ENCODE peak calls at places on chromosomes 3 and 15, in four cellular contexts. N is fibroblast of pulmonary artery, V is esophagus squamous epithelium, M is NB4. J is an unnamed sample.

GRCh38 chr3:29412117-29412516 is 131.2 kb downstream of the RBMS3 start:
- DNase-seq in M (no peak), V (no peak), N (no peak), J (no peak)

GRCh38 chr15:33292718-33293307 is 18.0 kb upstream of the RYR3 start:
- DNase-seq in V (no peak), N (peak), M (peak), J (no peak)

GRCh38 chr3:197458179-197458707 is 97.5 kb downstream of the BDH1 start:
- DNase-seq in M (peak), V (no peak), N (peak), J (no peak)

GRCh38 chr3:127368186-127369032 is 80.6 kb upstream of the PRR20G start:
- DNase-seq in M (no peak), V (no peak), N (no peak), J (no peak)

GRCh38 chr3:13282528-13282985 is 137.6 kb downstream of the NUP210 start:
- DNase-seq in N (no peak), V (no peak), M (peak), J (no peak)

GRCh38 chr3:66816110-66816761 is 181.9 kb upstream of the KBTBD8 start:
- DNase-seq in V (no peak), N (peak), M (peak), J (no peak)

GRCh38 chr3:46549989-46550388 is 16.1 kb downstream of the LRRC2 start:
- DNase-seq in N (no peak), M (no peak), V (no peak), J (no peak)

GRCh38 chr3:47342156-47342555 is 38.7 kb upstream of the PTPN23 start:
- DNase-seq in V (no peak), M (no peak), N (no peak), J (no peak)

GRCh38 chr3:155747867-155748266 is 3.0 kb upstream of the PLCH1 start:
- DNase-seq in V (no peak), M (no peak), N (no peak), J (no peak)

GRCh38 chr3:171982829-171983228 is 56.5 kb upstream of the FNDC3B start:
- DNase-seq in M (no peak), N (peak), V (no peak), J (no peak)

GRCh38 chr3:4584537-4585249 is 91.5 kb downstream of the ITPR1 start:
- DNase-seq in N (peak), M (peak), V (no peak), J (no peak)

GRCh38 chr3:172709776-172710708 is 825 bp downstream of the NCEH1 start:
- DNase-seq in V (no peak), M (peak), N (peak), J (peak)

GRCh38 chr3:194556086-194557056 is 69.6 kb upstream of the ATP13A3 start:
- DNase-seq in M (no peak), V (no peak), N (peak), J (no peak)

GRCh38 chr3:194552327-194552949 is 65.6 kb upstream of the ATP13A3 start:
- DNase-seq in N (no peak), M (no peak), V (no peak), J (no peak)

GRCh38 chr3:194554488-194555098 is 67.8 kb upstream of the ATP13A3 start:
- DNase-seq in N (no peak), V (no peak), M (no peak), J (no peak)

GRCh38 chr3:194559530-194559929 is 72.7 kb upstream of the ATP13A3 start:
- DNase-seq in N (no peak), M (no peak), V (no peak), J (no peak)

GRCh38 chr3:194555175-194556062 is 68.6 kb upstream of the ATP13A3 start:
- DNase-seq in V (no peak), M (no peak), N (no peak), J (no peak)
- TF ChIP-seq CTCF in V (no peak), M (no peak), N (no peak), J (no peak)

GRCh38 chr15:79006071-79006470 is 61.2 kb upstream of the CTSH start:
- DNase-seq in V (no peak), M (no peak), N (no peak), J (no peak)

GRCh38 chr15:79004336-79004735 is 59.5 kb upstream of the CTSH start:
- DNase-seq in M (peak), N (peak), V (no peak), J (no peak)

GRCh38 chr15:79003301-79003700 is 58.5 kb upstream of the CTSH start:
- DNase-seq in M (no peak), V (no peak), N (no peak), J (no peak)

GRCh38 chr15:79003896-79004295 is 59.0 kb upstream of the CTSH start:
- DNase-seq in N (no peak), M (no peak), V (no peak), J (no peak)

DNA sequence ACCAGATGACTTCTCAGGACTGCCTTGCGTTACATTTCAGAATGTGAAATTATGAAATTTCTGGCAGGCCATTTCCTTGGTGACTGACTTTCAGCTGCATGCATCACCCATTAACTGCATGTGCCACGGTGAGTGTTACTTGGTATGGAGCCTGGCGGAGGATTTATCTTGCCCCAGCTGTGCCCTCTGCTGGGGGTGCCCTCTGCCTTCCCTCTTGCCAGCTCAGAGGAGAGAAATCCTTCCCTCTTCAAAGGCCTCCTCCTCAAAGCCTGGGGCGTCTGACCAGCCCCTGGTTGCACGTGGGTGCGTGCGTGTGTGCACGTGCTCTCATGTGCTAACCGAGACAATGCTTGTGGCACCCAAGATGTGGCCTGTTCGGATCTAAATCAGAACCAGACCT is 57.8 kb upstream of the CTSH start:
- DNase-seq in V (no peak), N (no peak), M (peak), J (no peak)
- TF ChIP-seq CTCF in V (no peak), N (no peak), M (peak), J (no peak)

GRCh38 chr3:174125267-174125844 is 727.8 kb downstream of the NLGN1 start:
- DNase-seq in M (peak), N (peak), V (no peak), J (no peak)
- TF ChIP-seq CTCF in M (peak), N (peak), V (no peak), J (no peak)

GRCh38 chr15:64713592-64713991 is 61.8 kb downstream of the RBPMS2 start:
- DNase-seq in N (no peak), M (no peak), V (no peak), J (no peak)
- TF ChIP-seq CTCF in N (no peak), M (no peak), V (no peak), J (no peak)

GRCh38 chr3:58173029-58173669 is 37.6 kb downstream of the DNASE1L3 start:
- DNase-seq in N (no peak), V (no peak), M (no peak), J (no peak)

GRCh38 chr3:58175098-58175428 is 35.7 kb downstream of the DNASE1L3 start:
- DNase-seq in N (no peak), V (no peak), M (no peak), J (no peak)

GRCh38 chr3:58175429-58176184 is 35.2 kb downstream of the DNASE1L3 start:
- DNase-seq in V (no peak), N (peak), M (no peak), J (no peak)

GRCh38 chr3:58176185-58176530 is 34.6 kb downstream of the DNASE1L3 start:
- DNase-seq in V (no peak), M (no peak), N (no peak), J (no peak)

GRCh38 chr3:58173670-58174472 is 36.9 kb downstream of the DNASE1L3 start:
- DNase-seq in M (peak), V (no peak), N (peak), J (no peak)
- TF ChIP-seq CTCF in M (peak), V (peak), N (peak), J (no peak)

GRCh38 chr15:73984208-73984979 is 7.7 kb downstream of the STOML1 start:
- DNase-seq in V (no peak), N (no peak), M (no peak), J (no peak)

GRCh38 chr15:73983773-73984172 is 8.3 kb downstream of the STOML1 start:
- DNase-seq in N (no peak), M (no peak), V (no peak), J (no peak)

GRCh38 chr15:73981761-73982222 is 10.3 kb downstream of the STOML1 start:
- DNase-seq in N (no peak), V (no peak), M (no peak), J (no peak)

GRCh38 chr15:73983211-73983727 is 8.8 kb downstream of the STOML1 start:
- DNase-seq in M (no peak), N (peak), V (no peak), J (no peak)

GRCh38 chr15:73982251-73982962 is 9.7 kb downstream of the STOML1 start:
- DNase-seq in V (no peak), N (peak), M (no peak), J (no peak)
- TF ChIP-seq CTCF in V (no peak), N (no peak), M (no peak), J (no peak)

DNA sequence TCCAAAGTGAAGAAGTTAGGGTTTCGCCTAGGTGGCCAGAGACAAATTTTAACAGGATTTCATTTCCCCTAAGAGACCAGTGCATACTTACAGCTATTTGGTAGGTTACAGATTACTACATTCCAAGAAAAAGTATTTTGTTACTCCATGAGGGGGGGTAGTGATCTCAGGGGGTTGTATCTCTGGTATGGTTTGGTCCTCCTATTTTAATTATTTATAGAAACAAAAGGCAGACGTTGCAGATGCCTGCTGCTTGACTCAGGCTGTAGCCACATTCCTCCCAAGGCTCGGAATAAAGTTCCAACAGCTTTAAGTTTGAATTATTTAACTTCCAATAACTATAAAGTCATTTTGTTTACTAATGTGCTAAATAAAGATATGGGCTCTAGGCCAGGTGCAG is 1.3 kb upstream of the TRIM59 start:
- DNase-seq in N (peak), V (no peak), M (no peak), J (no peak)
- TF ChIP-seq CTCF in N (no peak), V (no peak), M (no peak), J (no peak)

GRCh38 chr3:10706156-10707088 is 109.6 kb upstream of the SLC6A11 start:
- DNase-seq in V (no peak), N (no peak), M (peak), J (no peak)
- TF ChIP-seq CTCF in V (no peak), N (no peak), M (peak), J (no peak)

DNA sequence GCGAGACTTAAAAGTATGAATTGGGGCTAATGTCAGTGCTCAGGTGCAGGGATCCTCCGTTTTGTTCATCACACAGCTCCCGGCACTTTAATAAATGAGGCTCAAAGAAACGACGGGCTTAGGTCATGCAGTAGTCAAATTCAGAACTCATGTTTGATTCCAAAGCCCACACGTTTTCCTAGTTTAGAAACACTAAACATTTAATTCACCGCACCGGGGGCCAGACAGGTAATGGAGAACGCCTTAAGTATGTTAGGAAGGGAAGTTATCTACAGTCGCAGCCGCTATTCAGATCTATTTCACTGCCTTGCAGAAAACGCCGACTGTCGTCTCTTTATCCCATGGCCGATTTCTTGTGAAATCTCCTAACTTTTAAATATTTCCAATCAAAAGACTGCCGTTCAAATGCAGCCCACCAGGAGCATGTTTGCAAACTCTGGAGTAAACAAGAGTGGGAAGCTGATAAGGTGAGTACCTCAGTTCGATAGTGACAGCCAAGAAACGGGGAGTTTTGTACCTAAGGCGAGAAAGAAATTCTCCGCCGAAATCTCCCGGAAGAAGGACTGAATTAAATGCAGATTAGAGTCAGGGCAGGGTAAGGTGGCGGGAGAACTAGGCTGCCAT is 569 bp downstream of the HIGD2B start:
- DNase-seq in M (peak), N (peak), V (no peak), J (no peak)
- TF ChIP-seq CTCF in M (no peak), N (no peak), V (no peak), J (no peak)